ENCODE peak calls at places on chromosomes 16 and 17, in eight cellular contexts. W is stimulated activated CD4-positive, alpha-beta T cell treated with anti-CD3 and anti-CD28 coated beads, Interleukin-15, amount 100 ng/mL, for 48 hours; Z is activated T-cell treated with anti-CD3 and anti-CD28 coated beads for 1 hour; N is thoracic aorta; D is EL; F is T-helper 17 cell; P is amniotic stem cell; S is H7. T is an unnamed sample.

GRCh38 chr16:85111184-85111583 is 1.1 kb downstream of the CIBAR2 start:
- DNase-seq in F (no peak), D (no peak), S (no peak), N (no peak), P (no peak), W (no peak), Z (no peak), T (no peak)

GRCh38 chr16:50960517-50961202 is 190.4 kb downstream of the SALL1 start:
- DNase-seq in W (no peak), F (no peak), Z (no peak), P (no peak), S (peak; percentile 59), N (no peak), D (no peak), T (no peak)

GRCh38 chr17:57537524-57538410 is 207.3 kb downstream of the CCDC182 start:
- DNase-seq in D (no peak), S (no peak), W (no peak), F (no peak), N (no peak), Z (no peak), P (no peak), T (no peak)

GRCh38 chr17:32755045-32755805 is 121.7 kb downstream of the MYO1D start:
- DNase-seq in Z (no peak), F (no peak), N (no peak), D (peak; percentile 68), P (no peak), W (no peak), S (peak; percentile 9), T (peak; percentile 84)

GRCh38 chr16:66959645-66960177 is 1.4 kb upstream of the CES3 start:
- DNase-seq in S (no peak), W (no peak), D (no peak), N (no peak), F (no peak), Z (no peak), P (no peak), T (no peak)

GRCh38 chr16:4801051-4801961 is 1.1 kb downstream of the ROGDI start:
- DNase-seq in N (no peak), F (no peak), S (peak; percentile 67), W (no peak), Z (no peak), D (no peak), P (no peak), T (no peak)

GRCh38 chr17:40373324-40373723 is 8.8 kb upstream of the GJD3 start:
- DNase-seq in P (no peak), Z (no peak), F (no peak), D (no peak), S (no peak), W (no peak), N (no peak), T (peak; percentile 60)

GRCh38 chr17:30565073-30565935 is 88.1 kb downstream of the GOSR1 start:
- DNase-seq in F (no peak), Z (no peak), W (no peak), N (no peak), P (no peak), S (peak; percentile 75), D (peak; percentile 27), T (peak; percentile 17)